ENCODE peak calls at places on chromosomes 13 and 19, in four cellular contexts. One of them, this sample, is unnamed.
A peak's percentile ranks its signal among the peaks of the same experiment; 100 is the strongest.

GRCh38 chr19:6677924-6678689 is 8.1 kb upstream of the TNFSF14 start:
- DNase-seq in tibial nerve: no peak
- DNase-seq in ovary: no peak
- DNase-seq in adrenal gland: peak; percentile 36
- DNase-seq in this sample: no peak

GRCh38 chr13:100235311-100235901 is 146.5 kb downstream of the PCCA start:
- DNase-seq in tibial nerve: no peak
- DNase-seq in ovary: no peak
- DNase-seq in adrenal gland: peak; percentile 18
- DNase-seq in this sample: peak; percentile 46

GRCh38 chr13:22090114-22090513 is 419.2 kb downstream of the FGF9 start:
- DNase-seq in tibial nerve: no peak
- DNase-seq in ovary: no peak
- DNase-seq in adrenal gland: no peak
- DNase-seq in this sample: no peak

GRCh38 chr13:108368240-108368898 is 98.9 kb downstream of the TNFSF13B start:
- DNase-seq in tibial nerve: no peak
- DNase-seq in ovary: no peak
- DNase-seq in adrenal gland: no peak
- DNase-seq in this sample: no peak

GRCh38 chr13:20389696-20390525 is 135.7 kb downstream of the CRYL1 start:
- DNase-seq in tibial nerve: no peak
- DNase-seq in ovary: no peak
- DNase-seq in adrenal gland: no peak
- DNase-seq in this sample: no peak

GRCh38 chr19:33832633-33833032 is 36.0 kb downstream of the KCTD15 start:
- DNase-seq in tibial nerve: no peak
- DNase-seq in ovary: no peak
- DNase-seq in adrenal gland: no peak
- DNase-seq in this sample: no peak

GRCh38 chr13:28597641-28598040 is 61.3 kb upstream of the POMP start:
- DNase-seq in tibial nerve: no peak
- DNase-seq in ovary: no peak
- DNase-seq in adrenal gland: no peak
- DNase-seq in this sample: no peak

GRCh38 chr13:35457258-35457657 is 19.2 kb downstream of the MAB21L1 start:
- DNase-seq in tibial nerve: no peak
- DNase-seq in ovary: no peak
- DNase-seq in adrenal gland: no peak
- DNase-seq in this sample: no peak

GRCh38 chr13:37706041-37706440 is 107.5 kb upstream of the POSTN start:
- DNase-seq in tibial nerve: no peak
- DNase-seq in ovary: no peak
- DNase-seq in adrenal gland: no peak
- DNase-seq in this sample: no peak

GRCh38 chr19:29618434-29618833 is 12.4 kb downstream of the POP4 start:
- DNase-seq in tibial nerve: no peak
- DNase-seq in ovary: no peak
- DNase-seq in adrenal gland: no peak
- DNase-seq in this sample: no peak

GRCh38 chr13:43329702-43330101 is 306.3 kb downstream of the DNAJC15 start:
- DNase-seq in tibial nerve: no peak
- DNase-seq in ovary: no peak
- DNase-seq in adrenal gland: no peak
- DNase-seq in this sample: no peak

GRCh38 chr19:2428027-2428690 is 773 bp upstream of the TIMM13 start:
- DNase-seq in tibial nerve: no peak
- DNase-seq in ovary: peak; percentile 58
- DNase-seq in adrenal gland: peak; percentile 42
- DNase-seq in this sample: no peak

GRCh38 chr19:2425622-2426581 is 1.5 kb downstream of the TIMM13 start:
- DNase-seq in tibial nerve: no peak
- DNase-seq in ovary: no peak
- DNase-seq in adrenal gland: no peak
- DNase-seq in this sample: no peak

GRCh38 chr19:2427323-2428026 is at the start of gene TIMM13:
- DNase-seq in tibial nerve: peak; percentile 95
- DNase-seq in ovary: peak; percentile 98
- DNase-seq in adrenal gland: peak; percentile 97
- DNase-seq in this sample: peak; percentile 100

GRCh38 chr19:2424686-2425621 is 2.4 kb downstream of the TIMM13 start:
- DNase-seq in tibial nerve: no peak
- DNase-seq in ovary: peak; percentile 66
- DNase-seq in adrenal gland: peak; percentile 68
- DNase-seq in this sample: no peak

GRCh38 chr19:2426661-2427322 is 594 bp downstream of the TIMM13 start:
- DNase-seq in tibial nerve: no peak
- DNase-seq in ovary: peak; percentile 68
- DNase-seq in adrenal gland: peak; percentile 40
- DNase-seq in this sample: peak; percentile 82
- TF ChIP-seq POLR2A in tibial nerve: no peak
- TF ChIP-seq POLR2A in ovary: no peak
- TF ChIP-seq POLR2A in adrenal gland: no peak
- TF ChIP-seq POLR2A in this sample: no peak

DNA sequence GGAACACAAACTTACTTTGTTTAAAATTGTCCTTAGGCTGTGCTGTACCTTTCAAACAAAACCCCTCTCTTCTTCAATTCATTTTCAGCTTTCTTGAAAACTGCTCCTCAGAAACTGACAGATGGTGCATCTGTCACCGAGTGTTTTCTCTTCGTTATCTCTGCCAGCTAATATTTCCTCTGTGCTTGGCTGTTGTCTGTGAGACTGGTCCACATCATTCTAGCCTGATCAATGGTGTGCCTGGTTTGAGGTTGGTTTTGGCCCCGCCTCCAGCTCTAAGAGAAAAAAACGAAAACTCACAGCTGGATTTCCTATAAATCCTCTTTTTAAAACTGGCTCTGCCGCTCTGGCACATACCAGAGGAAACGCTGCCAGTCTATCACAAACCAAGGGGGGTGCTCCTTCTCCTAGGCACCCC is 79.7 kb downstream of the STARD13 start:
- DNase-seq in tibial nerve: no peak
- DNase-seq in ovary: no peak
- DNase-seq in adrenal gland: peak; percentile 47
- DNase-seq in this sample: no peak
- TF ChIP-seq POLR2A in tibial nerve: peak; percentile 30
- TF ChIP-seq POLR2A in ovary: no peak
- TF ChIP-seq POLR2A in adrenal gland: no peak
- TF ChIP-seq POLR2A in this sample: no peak

GRCh38 chr19:1012334-1012733 is 8.6 kb downstream of the TMEM259 start:
- DNase-seq in tibial nerve: no peak
- DNase-seq in ovary: no peak
- DNase-seq in adrenal gland: no peak
- DNase-seq in this sample: no peak
- TF ChIP-seq POLR2A in tibial nerve: no peak
- TF ChIP-seq POLR2A in ovary: no peak
- TF ChIP-seq POLR2A in adrenal gland: no peak
- TF ChIP-seq POLR2A in this sample: no peak

GRCh38 chr13:106963151-106963550 is 395.2 kb upstream of the ARGLU1 start:
- DNase-seq in tibial nerve: no peak
- DNase-seq in ovary: no peak
- DNase-seq in adrenal gland: no peak
- DNase-seq in this sample: no peak

GRCh38 chr13:106958690-106959089 is 390.8 kb upstream of the ARGLU1 start:
- DNase-seq in tibial nerve: no peak
- DNase-seq in ovary: no peak
- DNase-seq in adrenal gland: no peak
- DNase-seq in this sample: no peak

DNA sequence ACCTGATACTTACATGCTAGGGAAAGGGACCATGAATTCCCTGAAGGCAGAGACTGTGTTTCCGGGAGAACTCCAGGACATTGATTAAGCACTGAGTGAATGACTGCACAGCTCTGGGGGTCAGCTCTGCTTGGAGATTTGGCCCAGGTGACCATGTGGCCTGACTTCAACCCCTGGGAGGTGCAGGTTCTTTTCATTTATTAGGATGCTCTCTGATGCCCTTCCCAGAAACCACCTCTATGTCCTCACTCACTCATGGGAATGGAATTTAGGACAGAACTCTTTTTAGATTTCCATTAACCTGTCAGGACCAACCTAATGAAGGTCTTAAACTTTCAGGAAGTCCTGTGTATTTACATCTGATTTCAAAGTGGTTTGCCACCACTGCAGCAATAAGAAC is 393.3 kb upstream of the ARGLU1 start:
- DNase-seq in tibial nerve: no peak
- DNase-seq in ovary: no peak
- DNase-seq in adrenal gland: no peak
- DNase-seq in this sample: no peak
- TF ChIP-seq POLR2A in tibial nerve: no peak
- TF ChIP-seq POLR2A in ovary: no peak
- TF ChIP-seq POLR2A in adrenal gland: no peak
- TF ChIP-seq POLR2A in this sample: no peak

GRCh38 chr19:3343619-3344502 is 22.5 kb upstream of the NFIC start:
- DNase-seq in tibial nerve: peak; percentile 83
- DNase-seq in ovary: peak; percentile 82
- DNase-seq in adrenal gland: peak; percentile 93
- DNase-seq in this sample: peak; percentile 94
- TF ChIP-seq POLR2A in tibial nerve: peak; percentile 7
- TF ChIP-seq POLR2A in ovary: no peak
- TF ChIP-seq POLR2A in adrenal gland: peak; percentile 47
- TF ChIP-seq POLR2A in this sample: peak; percentile 56

GRCh38 chr13:45773944-45774343 is 71.8 kb downstream of the CBY2 start:
- DNase-seq in tibial nerve: no peak
- DNase-seq in ovary: no peak
- DNase-seq in adrenal gland: no peak
- DNase-seq in this sample: no peak
- TF ChIP-seq POLR2A in tibial nerve: no peak
- TF ChIP-seq POLR2A in ovary: no peak
- TF ChIP-seq POLR2A in adrenal gland: no peak
- TF ChIP-seq POLR2A in this sample: no peak

GRCh38 chr19:56976995-56977906 is 136.7 kb upstream of the PEG3 start:
- DNase-seq in tibial nerve: no peak
- DNase-seq in ovary: no peak
- DNase-seq in adrenal gland: no peak
- DNase-seq in this sample: no peak
- TF ChIP-seq POLR2A in tibial nerve: no peak
- TF ChIP-seq POLR2A in ovary: no peak
- TF ChIP-seq POLR2A in adrenal gland: no peak
- TF ChIP-seq POLR2A in this sample: no peak

GRCh38 chr13:52012512-52012836 is 276 bp downstream of the ALG11 start:
- DNase-seq in tibial nerve: no peak
- DNase-seq in ovary: no peak
- DNase-seq in adrenal gland: no peak
- DNase-seq in this sample: no peak
- TF ChIP-seq POLR2A in tibial nerve: no peak
- TF ChIP-seq POLR2A in ovary: no peak
- TF ChIP-seq POLR2A in adrenal gland: no peak
- TF ChIP-seq POLR2A in this sample: no peak

DNA sequence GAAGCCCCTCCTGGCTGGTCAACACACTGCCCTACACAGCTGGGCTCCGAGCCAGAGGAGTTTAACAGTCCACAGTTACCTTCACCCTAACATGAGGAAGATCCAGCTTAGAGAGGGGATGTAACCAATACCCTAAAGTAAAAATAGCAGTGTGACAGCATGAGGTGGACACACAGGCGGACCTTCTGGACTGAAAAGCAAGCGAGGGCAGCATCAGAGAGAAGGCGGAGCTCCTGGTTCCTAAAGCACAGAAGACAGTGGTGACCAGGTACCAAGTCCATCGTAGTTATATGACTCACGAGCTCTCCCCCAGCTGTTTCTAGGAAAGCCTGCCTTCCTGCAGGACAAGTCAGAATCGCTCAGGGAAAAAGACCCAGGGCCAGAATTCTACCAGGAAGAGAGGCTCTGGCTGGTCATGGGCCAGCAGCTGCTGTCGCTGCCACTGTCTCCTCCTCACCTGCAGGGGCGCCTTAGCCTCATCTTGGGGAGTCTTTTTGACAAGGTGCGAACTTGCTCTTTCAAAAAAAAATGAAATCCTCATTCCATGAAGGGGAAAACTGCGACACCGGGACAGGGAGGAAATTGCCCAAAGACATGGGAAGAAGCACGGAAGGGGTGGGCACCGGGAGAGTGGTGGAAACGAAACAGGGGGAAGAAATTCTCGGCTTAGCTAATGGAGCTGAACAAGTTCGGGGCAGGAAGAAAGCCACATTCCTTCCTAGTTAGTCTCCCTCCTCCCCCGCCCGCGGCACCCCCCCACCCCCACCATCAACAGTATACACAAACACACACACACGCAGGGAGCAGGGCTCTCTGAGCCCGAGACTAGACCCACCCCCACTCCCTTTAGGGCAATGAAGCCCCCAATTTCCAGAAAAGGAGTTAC is 1.7 kb downstream of the ELL start:
- DNase-seq in tibial nerve: no peak
- DNase-seq in ovary: peak; percentile 68
- DNase-seq in adrenal gland: peak; percentile 76
- DNase-seq in this sample: peak; percentile 63
- TF ChIP-seq POLR2A in tibial nerve: no peak
- TF ChIP-seq POLR2A in ovary: no peak
- TF ChIP-seq POLR2A in adrenal gland: peak; percentile 33
- TF ChIP-seq POLR2A in this sample: no peak